ENCODE peak calls at places on chromosomes 3 and 15, in six cellular contexts. J is NCI-H2081; D is MM.1S; Q is WTC11; X is effector CD4-positive, alpha-beta T cell; N is cardiac fibroblast. C is an unnamed sample.

GRCh38 chr3:74642876-74643275 is 28.4 kb upstream of the CNTN3 start:
- DNase-seq in J (no peak), D (no peak), Q (no peak), X (no peak), N (no peak), C (no peak)

GRCh38 chr3:53161345-53161819 is 373 bp downstream of the PRKCD start:
- DNase-seq in J (no peak), D (peak; percentile 31), Q (peak; percentile 24), X (peak; percentile 7), N (no peak), C (no peak)

GRCh38 chr3:4504340-4505261 is 11.5 kb downstream of the ITPR1 start:
- DNase-seq in J (peak; percentile 37), D (peak; percentile 61), Q (no peak), X (peak; percentile 35), N (peak; percentile 39), C (peak; percentile 8)

GRCh38 chr3:2097641-2098191 is 950 bp upstream of the CNTN4 start:
- DNase-seq in J (no peak), D (no peak), Q (no peak), X (no peak), N (no peak), C (no peak)

GRCh38 chr3:150825192-150825915 is 62.4 kb upstream of the SIAH2 start:
- DNase-seq in J (no peak), D (no peak), Q (no peak), X (no peak), N (no peak), C (no peak)

GRCh38 chr3:87336761-87337160 is 60.4 kb upstream of the POU1F1 start:
- DNase-seq in J (no peak), D (no peak), Q (no peak), X (no peak), N (no peak), C (no peak)

GRCh38 chr3:73086071-73086494 is 24.6 kb downstream of the EBLN2 start:
- DNase-seq in J (peak; percentile 18), D (peak; percentile 29), Q (peak; percentile 55), X (peak; percentile 38), N (peak; percentile 58), C (no peak)

GRCh38 chr3:27271890-27272289 is 97.3 kb downstream of the NEK10 start:
- DNase-seq in J (peak; percentile 36), D (no peak), Q (no peak), X (no peak), N (no peak), C (no peak)

GRCh38 chr15:64153480-64154367 is 2.2 kb downstream of the SNX22 start:
- DNase-seq in J (peak; percentile 87), D (peak; percentile 91), Q (peak; percentile 96), X (peak; percentile 89), N (peak; percentile 91), C (peak; percentile 67)

GRCh38 chr3:148718982-148719862 is 21.5 kb downstream of the AGTR1 start:
- DNase-seq in J (peak; percentile 14), D (no peak), Q (peak; percentile 16), X (no peak), N (peak; percentile 44), C (no peak)

GRCh38 chr3:14608298-14608697 is 43.3 kb upstream of the CCDC174 start:
- DNase-seq in J (no peak), D (no peak), Q (no peak), X (no peak), N (no peak), C (no peak)

GRCh38 chr3:41808152-41808551 is 153.8 kb downstream of the ULK4 start:
- DNase-seq in J (no peak), D (no peak), Q (no peak), X (no peak), N (peak; percentile 52), C (no peak)

GRCh38 chr3:181410870-181411269 is 300.9 kb upstream of the SOX2 start:
- DNase-seq in J (no peak), D (no peak), Q (no peak), X (no peak), N (no peak), C (no peak)

GRCh38 chr3:124774305-124774673 is 44.0 kb downstream of the UMPS start:
- DNase-seq in J (no peak), D (no peak), Q (peak; percentile 68), X (no peak), N (peak; percentile 85), C (no peak)

GRCh38 chr15:73228128-73228646 is 140.6 kb downstream of the HCN4 start:
- DNase-seq in J (no peak), D (no peak), Q (no peak), X (no peak), N (no peak), C (no peak)

GRCh38 chr3:1196997-1197396 is 104.2 kb downstream of the CNTN6 start:
- DNase-seq in J (peak; percentile 24), D (no peak), Q (no peak), X (no peak), N (no peak), C (no peak)

GRCh38 chr3:65006300-65006739 is 318.5 kb upstream of the ADAMTS9 start:
- DNase-seq in J (no peak), D (peak; percentile 18), Q (no peak), X (no peak), N (peak; percentile 75), C (no peak)

C was measured in T-helper 22 cell.